ENCODE peak calls at places on chromosomes 3 and 15, in six cellular contexts. Q is upper lobe of left lung, C is body of pancreas, P is IMR-90, G is GM12878, D is HepG2. H is an unnamed sample. For H3K9me3, the result is how much of the 10 kb centered on the place peaks cover.

GRCh38 chr15:79952329-79952728 is 18.7 kb downstream of the BCL2A1 start:
- ATAC-seq in Q (peak), C (no peak), P (no peak), G (no peak), D (no peak), H (no peak)

GRCh38 chr3:72492240-72492639 is 356.0 kb downstream of the SHQ1 start:
- ATAC-seq in Q (no peak), C (peak), P (peak), G (no peak), D (no peak), H (peak)

GRCh38 chr3:144160627-144161026 is 189.0 kb downstream of the DIPK2A start:
- ATAC-seq in Q (no peak), C (no peak), P (no peak), G (no peak), D (no peak), H (no peak)

GRCh38 chr15:48975713-48976419 is 12.1 kb upstream of the SHC4 start:
- ATAC-seq in Q (peak), C (peak), P (peak), G (peak), D (peak), H (peak)

GRCh38 chr3:51099794-51100542 is 285.1 kb upstream of the MANF start:
- ATAC-seq in Q (peak), C (peak), P (peak), G (peak), D (peak), H (peak)

GRCh38 chr3:52484680-52485461 is 10.3 kb upstream of the STAB1 start:
- ATAC-seq in Q (no peak), C (no peak), P (no peak), G (no peak), D (no peak), H (no peak)

GRCh38 chr15:95459288-95459687 is 871.2 kb upstream of the NR2F2 start:
- ATAC-seq in Q (no peak), C (no peak), P (no peak), G (no peak), D (no peak), H (no peak)

GRCh38 chr3:154018100-154018696 is 103.0 kb upstream of the ARHGEF26 start:
- ATAC-seq in Q (no peak), C (no peak), P (no peak), G (peak), D (peak), H (no peak)

GRCh38 chr15:27027229-27027628 is 56.2 kb downstream of the GABRG3 start:
- ATAC-seq in Q (no peak), C (no peak), P (no peak), G (no peak), D (no peak), H (no peak)

GRCh38 chr3:112143251-112143650 is 10.2 kb upstream of the GCSAM start:
- ATAC-seq in Q (no peak), C (no peak), P (no peak), G (peak), D (no peak), H (no peak)

GRCh38 chr3:124137264-124137663 is 145.3 kb upstream of the ROPN1 start:
- ATAC-seq in Q (no peak), C (no peak), P (no peak), G (no peak), D (no peak), H (no peak)

GRCh38 chr3:141063831-141064230 is 12.7 kb downstream of the SPSB4 start:
- ATAC-seq in Q (no peak), C (peak), P (no peak), G (no peak), D (no peak), H (no peak)

GRCh38 chr3:127589600-127590281 is 792 bp downstream of the TPRA1 start:
- ATAC-seq in Q (no peak), C (no peak), P (peak), G (peak), D (peak), H (peak)

GRCh38 chr15:20340331-20340811 is 201.2 kb downstream of the GOLGA6L6 start:
- ATAC-seq in Q (peak), C (peak), P (no peak), G (no peak), D (peak), H (peak)

GRCh38 chr15:20344601-20345400 is 196.8 kb downstream of the GOLGA6L6 start:
- ATAC-seq in Q (no peak), C (no peak), P (no peak), G (no peak), D (no peak), H (no peak)

GRCh38 chr15:20340931-20341661 is 200.5 kb downstream of the GOLGA6L6 start:
- ATAC-seq in Q (peak), C (peak), P (no peak), G (no peak), D (no peak), H (peak)

GRCh38 chr15:20345401-20345958 is 196.1 kb downstream of the GOLGA6L6 start:
- ATAC-seq in Q (peak), C (no peak), P (no peak), G (no peak), D (no peak), H (no peak)

GRCh38 chr15:20341901-20342605 is 199.5 kb downstream of the GOLGA6L6 start:
- ATAC-seq in Q (peak), C (no peak), P (no peak), G (no peak), D (no peak), H (peak)
- H3K9me3 ChIP-seq in Q (under half), C (under half), P (half or more), G (under half), D (half or more), H (under half)

GRCh38 chr15:39639037-39639436 is 58.2 kb downstream of the THBS1 start:
- ATAC-seq in Q (no peak), C (no peak), P (no peak), G (no peak), D (peak), H (no peak)
- TF ChIP-seq POLR2A in Q (no peak), C (no peak), P (no peak), G (no peak), D (no peak), H (no peak)

GRCh38 chr15:24747376-24747775 is 71.8 kb downstream of the NPAP1 start:
- ATAC-seq in Q (no peak), C (no peak), P (no peak), G (no peak), D (no peak), H (no peak)

GRCh38 chr15:24748812-24749439 is 73.4 kb downstream of the NPAP1 start:
- ATAC-seq in Q (peak), C (no peak), P (no peak), G (no peak), D (no peak), H (no peak)

GRCh38 chr15:24756101-24756500 is 80.5 kb downstream of the NPAP1 start:
- ATAC-seq in Q (no peak), C (no peak), P (no peak), G (no peak), D (no peak), H (no peak)

GRCh38 chr15:24752354-24752753 is 76.8 kb downstream of the NPAP1 start:
- ATAC-seq in Q (no peak), C (no peak), P (no peak), G (no peak), D (no peak), H (no peak)
- H3K9me3 ChIP-seq in Q (under half), C (under half), P (under half), G (under half), D (half or more), H (under half)

GRCh38 chr15:81825136-81825535 is 220.7 kb downstream of the MEX3B start:
- ATAC-seq in Q (no peak), C (no peak), P (no peak), G (no peak), D (no peak), H (no peak)

GRCh38 chr15:81829918-81830317 is 215.9 kb downstream of the MEX3B start:
- ATAC-seq in Q (no peak), C (no peak), P (no peak), G (no peak), D (no peak), H (no peak)

GRCh38 chr15:81830520-81830919 is 215.3 kb downstream of the MEX3B start:
- ATAC-seq in Q (no peak), C (no peak), P (no peak), G (no peak), D (no peak), H (no peak)

DNA sequence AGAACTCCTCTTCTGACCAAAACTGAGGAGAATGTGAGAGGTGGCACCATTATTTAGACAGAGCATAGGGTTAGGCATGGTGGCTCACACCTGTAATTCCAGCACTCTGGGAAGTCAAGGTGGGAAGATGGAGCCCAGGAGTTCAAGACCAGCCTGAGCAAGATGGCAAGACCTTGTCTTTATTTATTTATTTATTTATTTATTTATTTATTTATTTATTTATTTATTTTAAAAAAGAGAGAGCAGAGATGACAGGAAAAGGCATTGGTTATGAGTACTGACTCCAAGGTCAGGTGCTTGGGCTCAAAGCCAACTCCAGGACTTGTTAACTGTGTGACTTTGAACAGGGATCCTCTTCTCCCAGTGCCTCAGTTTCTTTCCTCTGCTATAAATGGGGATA is 217.7 kb downstream of the MEX3B start:
- ATAC-seq in Q (no peak), C (no peak), P (no peak), G (no peak), D (no peak), H (no peak)
- TF ChIP-seq POLR2A in Q (no peak), C (no peak), P (no peak), G (no peak), D (no peak), H (no peak)

GRCh38 chr15:25169318-25169717 is 214.5 kb downstream of the SNRPN start:
- ATAC-seq in Q (no peak), C (no peak), P (no peak), G (no peak), D (no peak), H (no peak)

GRCh38 chr15:25171111-25171811 is 216.5 kb downstream of the SNRPN start:
- ATAC-seq in Q (peak), C (no peak), P (no peak), G (no peak), D (no peak), H (no peak)

GRCh38 chr15:25170781-25171110 is 216.0 kb downstream of the SNRPN start:
- ATAC-seq in Q (no peak), C (no peak), P (no peak), G (no peak), D (no peak), H (no peak)

GRCh38 chr15:25171856-25172687 is 217.3 kb downstream of the SNRPN start:
- ATAC-seq in Q (peak), C (no peak), P (no peak), G (no peak), D (no peak), H (no peak)

GRCh38 chr15:25170113-25170731 is 215.4 kb downstream of the SNRPN start:
- ATAC-seq in Q (no peak), C (no peak), P (no peak), G (no peak), D (no peak), H (no peak)
- H3K9me3 ChIP-seq in Q (under half), C (under half), P (under half), G (under half), D (half or more), H (under half)

GRCh38 chr15:89244512-89244869 is 712 bp downstream of the FANCI start:
- ATAC-seq in Q (no peak), C (no peak), P (no peak), G (peak), D (peak), H (no peak)

GRCh38 chr15:89243046-89243690 is 611 bp upstream of the FANCI start:
- ATAC-seq in Q (no peak), C (peak), P (peak), G (no peak), D (no peak), H (peak)

GRCh38 chr15:89247441-89247840 is 3.7 kb downstream of the FANCI start:
- ATAC-seq in Q (no peak), C (no peak), P (no peak), G (no peak), D (no peak), H (no peak)

GRCh38 chr15:89248584-89248983 is 4.8 kb downstream of the FANCI start:
- ATAC-seq in Q (no peak), C (no peak), P (no peak), G (no peak), D (no peak), H (no peak)

DNA sequence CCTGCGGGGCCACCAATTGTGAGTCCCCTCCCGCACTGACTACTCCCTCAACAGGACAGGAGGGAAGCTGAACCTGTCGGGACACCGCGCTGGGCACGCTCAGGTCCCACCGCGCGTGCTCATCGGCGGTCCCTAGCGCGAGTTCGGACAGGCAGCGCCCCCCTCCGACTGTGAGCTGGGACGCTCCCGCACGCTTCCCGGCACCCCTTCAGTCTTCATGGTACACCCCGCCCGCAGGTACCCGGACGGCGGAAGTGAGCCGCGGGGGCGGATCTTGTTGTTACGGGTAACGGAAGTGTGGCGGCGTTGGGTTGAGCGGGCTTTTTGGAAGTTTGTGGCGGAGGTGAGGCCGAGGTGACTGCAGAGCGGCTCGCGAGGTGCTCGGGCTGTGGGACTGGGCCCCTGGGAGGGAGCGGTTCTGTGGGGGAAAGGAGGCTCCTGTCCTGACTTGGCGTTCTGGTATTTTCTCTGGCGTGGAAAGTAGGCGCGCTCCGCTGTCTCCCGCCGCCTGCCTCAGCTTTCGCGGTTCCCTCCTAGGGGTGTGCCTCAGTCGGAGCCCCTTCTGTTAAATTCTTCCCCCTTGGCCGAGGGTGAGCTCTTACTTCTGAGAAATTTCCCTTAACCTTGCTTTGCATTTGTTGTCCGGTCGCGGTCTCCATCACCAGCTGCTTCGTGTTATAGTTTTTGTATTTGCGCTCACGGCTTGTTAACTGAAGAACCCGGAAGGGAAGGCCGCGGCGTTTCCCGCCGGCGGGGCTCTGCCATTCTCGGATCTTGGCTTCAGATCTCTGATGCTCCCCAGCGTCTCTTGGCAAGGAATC is at the start of gene FANCI:
- ATAC-seq in Q (peak), C (peak), P (peak), G (peak), D (peak), H (peak)
- TF ChIP-seq POLR2A in Q (no peak), C (peak), P (no peak), G (peak), D (peak), H (no peak)

GRCh38 chr3:30977592-30977991 is 83.1 kb upstream of the GADL1 start:
- ATAC-seq in Q (no peak), C (no peak), P (no peak), G (peak), D (no peak), H (no peak)
- H3K9me3 ChIP-seq in Q (under half), C (under half), P (under half), G (under half), D (under half), H (under half)

GRCh38 chr3:49805367-49805782 is 2.3 kb downstream of the INKA1 start:
- ATAC-seq in Q (peak), C (peak), P (peak), G (peak), D (no peak), H (peak)

GRCh38 chr3:49802719-49803463 is at the start of gene INKA1:
- ATAC-seq in Q (peak), C (peak), P (peak), G (peak), D (peak), H (peak)

GRCh38 chr3:49805884-49806701 is 3.0 kb downstream of the INKA1 start:
- ATAC-seq in Q (no peak), C (no peak), P (no peak), G (peak), D (no peak), H (no peak)

GRCh38 chr3:49803464-49804140 is 541 bp downstream of the INKA1 start:
- ATAC-seq in Q (no peak), C (peak), P (peak), G (peak), D (peak), H (peak)

GRCh38 chr3:49804141-49805041 is 1.3 kb downstream of the INKA1 start:
- ATAC-seq in Q (no peak), C (no peak), P (no peak), G (no peak), D (no peak), H (no peak)
- TF ChIP-seq POLR2A in Q (no peak), C (no peak), P (no peak), G (no peak), D (no peak), H (no peak)

DNA sequence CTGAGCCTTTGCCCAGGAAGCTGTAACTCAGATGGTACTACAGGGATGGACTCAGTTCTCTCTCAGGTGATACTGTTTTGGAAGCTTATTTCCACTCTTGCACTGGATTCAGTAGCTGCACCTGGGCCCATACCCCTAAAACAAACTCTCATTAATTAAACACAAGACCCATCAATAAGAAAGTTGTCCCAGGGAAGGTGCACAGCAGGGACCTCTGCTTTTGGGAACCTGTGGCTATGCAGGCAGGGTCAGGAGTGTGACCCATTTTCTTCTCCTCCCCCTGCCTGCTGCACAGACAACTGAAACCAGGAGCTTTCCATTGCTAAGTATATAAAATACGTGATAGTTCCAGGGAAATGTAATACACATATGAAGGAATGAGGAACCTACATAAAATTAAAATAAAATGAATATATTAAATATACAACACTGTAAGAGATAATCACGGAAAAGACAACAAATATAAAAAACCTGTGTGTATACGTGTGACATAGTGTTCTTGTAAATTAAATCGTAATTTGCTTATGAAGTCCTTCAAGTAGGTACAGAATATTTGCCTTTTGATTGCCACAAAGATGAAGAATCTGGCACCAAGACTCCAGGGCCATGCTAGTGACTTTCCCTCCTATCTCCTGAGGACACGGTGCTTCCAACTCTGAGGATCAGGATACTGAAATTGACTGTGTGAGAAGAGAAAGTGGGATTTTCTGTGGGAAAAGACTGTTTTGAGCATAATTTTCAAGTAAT is 101.6 kb upstream of the GOLGA6L6 start:
- ATAC-seq in Q (no peak), C (no peak), P (no peak), G (no peak), D (no peak), H (no peak)
- H3K9me3 ChIP-seq in Q (under half), C (under half), P (under half), G (under half), D (under half), H (under half)

GRCh38 chr15:101251830-101252820 is at the start of gene CHSY1:
- ATAC-seq in Q (peak), C (peak), P (peak), G (peak), D (peak), H (peak)
- TF ChIP-seq POLR2A in Q (peak), C (peak), P (peak), G (peak), D (peak), H (peak)

H was measured in gastroesophageal sphincter.